ENCODE peak calls at places on chromosome 12, in eight cellular contexts. One of them, this sample, is unnamed.

GRCh38 chr12:2375871-2376270 is 323.1 kb downstream of the CACNA1C start:
- DNase-seq in NCI-H2029: no peak
- DNase-seq in NCI-H345: no peak
- DNase-seq in stomach: no peak
- DNase-seq in amniotic stem cell: no peak
- DNase-seq in transverse colon: no peak
- DNase-seq in effector CD4-positive, alpha-beta T cell: no peak
- DNase-seq in esophagus squamous epithelium: no peak
- DNase-seq in this sample: no peak

GRCh38 chr12:21606175-21606574 is 1.5 kb upstream of the GYS2 start:
- DNase-seq in NCI-H2029: no peak
- DNase-seq in NCI-H345: no peak
- DNase-seq in stomach: no peak
- DNase-seq in amniotic stem cell: no peak
- DNase-seq in transverse colon: no peak
- DNase-seq in effector CD4-positive, alpha-beta T cell: no peak
- DNase-seq in esophagus squamous epithelium: no peak
- DNase-seq in this sample: no peak

GRCh38 chr12:66538970-66539369 is 139.9 kb downstream of the GRIP1 start:
- DNase-seq in NCI-H2029: no peak
- DNase-seq in NCI-H345: no peak
- DNase-seq in stomach: no peak
- DNase-seq in amniotic stem cell: no peak
- DNase-seq in transverse colon: no peak
- DNase-seq in effector CD4-positive, alpha-beta T cell: no peak
- DNase-seq in esophagus squamous epithelium: no peak
- DNase-seq in this sample: no peak

GRCh38 chr12:42180990-42181611 is 36.4 kb upstream of the GXYLT1 start:
- DNase-seq in NCI-H2029: no peak
- DNase-seq in NCI-H345: no peak
- DNase-seq in stomach: no peak
- DNase-seq in amniotic stem cell: no peak
- DNase-seq in transverse colon: no peak
- DNase-seq in effector CD4-positive, alpha-beta T cell: no peak
- DNase-seq in esophagus squamous epithelium: no peak
- DNase-seq in this sample: no peak

GRCh38 chr12:50086148-50086547 is 1.0 kb downstream of the SMARCD1 start:
- DNase-seq in NCI-H2029: no peak
- DNase-seq in NCI-H345: no peak
- DNase-seq in stomach: no peak
- DNase-seq in amniotic stem cell: no peak
- DNase-seq in transverse colon: no peak
- DNase-seq in effector CD4-positive, alpha-beta T cell: no peak
- DNase-seq in esophagus squamous epithelium: no peak
- DNase-seq in this sample: no peak

GRCh38 chr12:57089259-57090245 is 638 bp downstream of the NAB2 start:
- DNase-seq in NCI-H2029: no peak
- DNase-seq in NCI-H345: peak
- DNase-seq in stomach: peak
- DNase-seq in amniotic stem cell: no peak
- DNase-seq in transverse colon: peak
- DNase-seq in effector CD4-positive, alpha-beta T cell: peak
- DNase-seq in esophagus squamous epithelium: no peak
- DNase-seq in this sample: peak

GRCh38 chr12:32920506-32921085 is 24.0 kb upstream of the PKP2 start:
- DNase-seq in NCI-H2029: no peak
- DNase-seq in NCI-H345: no peak
- DNase-seq in stomach: no peak
- DNase-seq in amniotic stem cell: no peak
- DNase-seq in transverse colon: no peak
- DNase-seq in effector CD4-positive, alpha-beta T cell: no peak
- DNase-seq in esophagus squamous epithelium: no peak
- DNase-seq in this sample: no peak

GRCh38 chr12:49868952-49869815 is 26.3 kb upstream of the BCDIN3D start:
- DNase-seq in NCI-H2029: peak
- DNase-seq in NCI-H345: peak
- DNase-seq in stomach: peak
- DNase-seq in amniotic stem cell: peak
- DNase-seq in transverse colon: peak
- DNase-seq in effector CD4-positive, alpha-beta T cell: no peak
- DNase-seq in esophagus squamous epithelium: no peak
- DNase-seq in this sample: peak

GRCh38 chr12:22289250-22289649 is 45.3 kb downstream of the ST8SIA1 start:
- DNase-seq in NCI-H2029: no peak
- DNase-seq in NCI-H345: no peak
- DNase-seq in stomach: no peak
- DNase-seq in amniotic stem cell: no peak
- DNase-seq in transverse colon: no peak
- DNase-seq in effector CD4-positive, alpha-beta T cell: no peak
- DNase-seq in esophagus squamous epithelium: no peak
- DNase-seq in this sample: no peak

GRCh38 chr12:42961395-42961794 is 371.8 kb upstream of the PRICKLE1 start:
- DNase-seq in NCI-H2029: no peak
- DNase-seq in NCI-H345: no peak
- DNase-seq in stomach: no peak
- DNase-seq in amniotic stem cell: no peak
- DNase-seq in transverse colon: no peak
- DNase-seq in effector CD4-positive, alpha-beta T cell: no peak
- DNase-seq in esophagus squamous epithelium: no peak
- DNase-seq in this sample: no peak

GRCh38 chr12:2247109-2247508 is 194.3 kb downstream of the CACNA1C start:
- DNase-seq in NCI-H2029: no peak
- DNase-seq in NCI-H345: no peak
- DNase-seq in stomach: no peak
- DNase-seq in amniotic stem cell: no peak
- DNase-seq in transverse colon: no peak
- DNase-seq in effector CD4-positive, alpha-beta T cell: no peak
- DNase-seq in esophagus squamous epithelium: no peak
- DNase-seq in this sample: no peak

GRCh38 chr12:111816065-111816615 is 25.9 kb upstream of the MAPKAPK5 start:
- DNase-seq in NCI-H2029: no peak
- DNase-seq in NCI-H345: no peak
- DNase-seq in stomach: no peak
- DNase-seq in amniotic stem cell: no peak
- DNase-seq in transverse colon: no peak
- DNase-seq in effector CD4-positive, alpha-beta T cell: no peak
- DNase-seq in esophagus squamous epithelium: no peak
- DNase-seq in this sample: no peak

GRCh38 chr12:121849660-121850059 is 9.0 kb downstream of the HPD start:
- DNase-seq in NCI-H2029: no peak
- DNase-seq in NCI-H345: no peak
- DNase-seq in stomach: no peak
- DNase-seq in amniotic stem cell: no peak
- DNase-seq in transverse colon: no peak
- DNase-seq in effector CD4-positive, alpha-beta T cell: no peak
- DNase-seq in esophagus squamous epithelium: no peak
- DNase-seq in this sample: no peak

GRCh38 chr12:50132505-50133135 is 20.6 kb downstream of the COX14 start:
- DNase-seq in NCI-H2029: no peak
- DNase-seq in NCI-H345: no peak
- DNase-seq in stomach: no peak
- DNase-seq in amniotic stem cell: peak
- DNase-seq in transverse colon: no peak
- DNase-seq in effector CD4-positive, alpha-beta T cell: no peak
- DNase-seq in esophagus squamous epithelium: no peak
- DNase-seq in this sample: no peak

GRCh38 chr12:109264095-109264942 is 44.8 kb downstream of the FOXN4 start:
- DNase-seq in NCI-H2029: peak
- DNase-seq in NCI-H345: peak
- DNase-seq in stomach: peak
- DNase-seq in amniotic stem cell: peak
- DNase-seq in transverse colon: peak
- DNase-seq in effector CD4-positive, alpha-beta T cell: no peak
- DNase-seq in esophagus squamous epithelium: no peak
- DNase-seq in this sample: peak

GRCh38 chr12:116528067-116528466 is 31.1 kb upstream of the MAP1LC3B2 start:
- DNase-seq in NCI-H2029: no peak
- DNase-seq in NCI-H345: no peak
- DNase-seq in stomach: no peak
- DNase-seq in amniotic stem cell: no peak
- DNase-seq in transverse colon: no peak
- DNase-seq in effector CD4-positive, alpha-beta T cell: no peak
- DNase-seq in esophagus squamous epithelium: no peak
- DNase-seq in this sample: no peak

GRCh38 chr12:40970320-40970907 is 217.7 kb upstream of the PDZRN4 start:
- DNase-seq in NCI-H2029: no peak
- DNase-seq in NCI-H345: no peak
- DNase-seq in stomach: no peak
- DNase-seq in amniotic stem cell: no peak
- DNase-seq in transverse colon: no peak
- DNase-seq in effector CD4-positive, alpha-beta T cell: no peak
- DNase-seq in esophagus squamous epithelium: no peak
- DNase-seq in this sample: no peak

GRCh38 chr12:94186461-94187237 is 38.3 kb downstream of the PLXNC1 start:
- DNase-seq in NCI-H2029: peak
- DNase-seq in NCI-H345: no peak
- DNase-seq in stomach: no peak
- DNase-seq in amniotic stem cell: no peak
- DNase-seq in transverse colon: no peak
- DNase-seq in effector CD4-positive, alpha-beta T cell: no peak
- DNase-seq in esophagus squamous epithelium: no peak
- DNase-seq in this sample: peak

GRCh38 chr12:65825573-65826512 is 1.6 kb downstream of the HMGA2 start:
- DNase-seq in NCI-H2029: no peak
- DNase-seq in NCI-H345: no peak
- DNase-seq in stomach: peak
- DNase-seq in amniotic stem cell: no peak
- DNase-seq in transverse colon: peak
- DNase-seq in effector CD4-positive, alpha-beta T cell: no peak
- DNase-seq in esophagus squamous epithelium: no peak
- DNase-seq in this sample: peak

GRCh38 chr12:59040651-59041050 is 120.3 kb upstream of the LRIG3 start:
- DNase-seq in NCI-H2029: no peak
- DNase-seq in NCI-H345: no peak
- DNase-seq in stomach: no peak
- DNase-seq in amniotic stem cell: peak
- DNase-seq in transverse colon: no peak
- DNase-seq in effector CD4-positive, alpha-beta T cell: no peak
- DNase-seq in esophagus squamous epithelium: no peak
- DNase-seq in this sample: peak

GRCh38 chr12:111424189-111424792 is 18.6 kb downstream of the SH2B3 start:
- DNase-seq in NCI-H2029: no peak
- DNase-seq in NCI-H345: no peak
- DNase-seq in stomach: no peak
- DNase-seq in amniotic stem cell: no peak
- DNase-seq in transverse colon: no peak
- DNase-seq in effector CD4-positive, alpha-beta T cell: no peak
- DNase-seq in esophagus squamous epithelium: no peak
- DNase-seq in this sample: no peak

GRCh38 chr12:12064596-12064995 is 6.1 kb upstream of the BCL2L14 start:
- DNase-seq in NCI-H2029: no peak
- DNase-seq in NCI-H345: no peak
- DNase-seq in stomach: no peak
- DNase-seq in amniotic stem cell: no peak
- DNase-seq in transverse colon: no peak
- DNase-seq in effector CD4-positive, alpha-beta T cell: no peak
- DNase-seq in esophagus squamous epithelium: no peak
- DNase-seq in this sample: no peak

GRCh38 chr12:51343201-51343600 is 3.3 kb downstream of the CELA1 start:
- DNase-seq in NCI-H2029: no peak
- DNase-seq in NCI-H345: no peak
- DNase-seq in stomach: no peak
- DNase-seq in amniotic stem cell: no peak
- DNase-seq in transverse colon: no peak
- DNase-seq in effector CD4-positive, alpha-beta T cell: no peak
- DNase-seq in esophagus squamous epithelium: no peak
- DNase-seq in this sample: no peak

GRCh38 chr12:12934556-12934955 is 17.4 kb downstream of the GPRC5D start:
- DNase-seq in NCI-H2029: no peak
- DNase-seq in NCI-H345: no peak
- DNase-seq in stomach: no peak
- DNase-seq in amniotic stem cell: no peak
- DNase-seq in transverse colon: no peak
- DNase-seq in effector CD4-positive, alpha-beta T cell: no peak
- DNase-seq in esophagus squamous epithelium: no peak
- DNase-seq in this sample: no peak

GRCh38 chr12:52372216-52373154 is 5.2 kb upstream of the KRT85 start:
- DNase-seq in NCI-H2029: peak
- DNase-seq in NCI-H345: peak
- DNase-seq in stomach: peak
- DNase-seq in amniotic stem cell: peak
- DNase-seq in transverse colon: peak
- DNase-seq in effector CD4-positive, alpha-beta T cell: no peak
- DNase-seq in esophagus squamous epithelium: no peak
- DNase-seq in this sample: peak

GRCh38 chr12:131794573-131794972 is 33.6 kb upstream of the MMP17 start:
- DNase-seq in NCI-H2029: no peak
- DNase-seq in NCI-H345: no peak
- DNase-seq in stomach: no peak
- DNase-seq in amniotic stem cell: no peak
- DNase-seq in transverse colon: no peak
- DNase-seq in effector CD4-positive, alpha-beta T cell: no peak
- DNase-seq in esophagus squamous epithelium: no peak
- DNase-seq in this sample: no peak

GRCh38 chr12:26725517-26725916 is 107.5 kb downstream of the ITPR2 start:
- DNase-seq in NCI-H2029: no peak
- DNase-seq in NCI-H345: no peak
- DNase-seq in stomach: no peak
- DNase-seq in amniotic stem cell: no peak
- DNase-seq in transverse colon: no peak
- DNase-seq in effector CD4-positive, alpha-beta T cell: no peak
- DNase-seq in esophagus squamous epithelium: no peak
- DNase-seq in this sample: no peak

GRCh38 chr12:48351022-48351708 is 446 bp upstream of the ZNF641 start:
- DNase-seq in NCI-H2029: peak
- DNase-seq in NCI-H345: peak
- DNase-seq in stomach: peak
- DNase-seq in amniotic stem cell: no peak
- DNase-seq in transverse colon: peak
- DNase-seq in effector CD4-positive, alpha-beta T cell: no peak
- DNase-seq in esophagus squamous epithelium: no peak
- DNase-seq in this sample: peak

GRCh38 chr12:112846619-112847018 is 55.1 kb downstream of the RPH3A start:
- DNase-seq in NCI-H2029: no peak
- DNase-seq in NCI-H345: no peak
- DNase-seq in stomach: no peak
- DNase-seq in amniotic stem cell: no peak
- DNase-seq in transverse colon: no peak
- DNase-seq in effector CD4-positive, alpha-beta T cell: no peak
- DNase-seq in esophagus squamous epithelium: no peak
- DNase-seq in this sample: no peak

GRCh38 chr12:10331642-10332239 is 24.1 kb downstream of the KLRD1 start:
- DNase-seq in NCI-H2029: peak
- DNase-seq in NCI-H345: peak
- DNase-seq in stomach: no peak
- DNase-seq in amniotic stem cell: peak
- DNase-seq in transverse colon: no peak
- DNase-seq in effector CD4-positive, alpha-beta T cell: no peak
- DNase-seq in esophagus squamous epithelium: no peak
- DNase-seq in this sample: peak

GRCh38 chr12:93706824-93707223 is 29.6 kb downstream of the CRADD start:
- DNase-seq in NCI-H2029: no peak
- DNase-seq in NCI-H345: no peak
- DNase-seq in stomach: no peak
- DNase-seq in amniotic stem cell: no peak
- DNase-seq in transverse colon: no peak
- DNase-seq in effector CD4-positive, alpha-beta T cell: no peak
- DNase-seq in esophagus squamous epithelium: no peak
- DNase-seq in this sample: no peak

GRCh38 chr12:6730169-6730568 is 6.3 kb downstream of the COPS7A start:
- DNase-seq in NCI-H2029: no peak
- DNase-seq in NCI-H345: no peak
- DNase-seq in stomach: no peak
- DNase-seq in amniotic stem cell: no peak
- DNase-seq in transverse colon: no peak
- DNase-seq in effector CD4-positive, alpha-beta T cell: no peak
- DNase-seq in esophagus squamous epithelium: no peak
- DNase-seq in this sample: no peak

GRCh38 chr12:114269153-114269552 is 136.8 kb downstream of the TBX5 start:
- DNase-seq in NCI-H2029: no peak
- DNase-seq in NCI-H345: no peak
- DNase-seq in stomach: no peak
- DNase-seq in amniotic stem cell: no peak
- DNase-seq in transverse colon: no peak
- DNase-seq in effector CD4-positive, alpha-beta T cell: no peak
- DNase-seq in esophagus squamous epithelium: no peak
- DNase-seq in this sample: no peak

GRCh38 chr12:122749569-122750332 is 2.9 kb upstream of the DENR start:
- DNase-seq in NCI-H2029: peak
- DNase-seq in NCI-H345: no peak
- DNase-seq in stomach: no peak
- DNase-seq in amniotic stem cell: no peak
- DNase-seq in transverse colon: no peak
- DNase-seq in effector CD4-positive, alpha-beta T cell: no peak
- DNase-seq in esophagus squamous epithelium: no peak
- DNase-seq in this sample: peak

This sample was measured in NCI-H146.